ENCODE peak calls at places on chromosomes 1 and 21, in four cellular contexts. One of them, this sample, is unnamed.

GRCh38 chr1:215970406-215970805 is 403.3 kb downstream of the KCTD3 start:
- DNase-seq in sigmoid colon: no peak
- DNase-seq in esophagus muscularis mucosa: no peak
- DNase-seq in tibial nerve: no peak
- DNase-seq in this sample: no peak

GRCh38 chr1:29460211-29460610 is 223.9 kb downstream of the PTPRU start:
- DNase-seq in sigmoid colon: no peak
- DNase-seq in tibial nerve: no peak
- DNase-seq in esophagus muscularis mucosa: no peak
- DNase-seq in this sample: peak

GRCh38 chr1:244918422-244919319 is 54.3 kb upstream of the HNRNPU start:
- DNase-seq in esophagus muscularis mucosa: no peak
- DNase-seq in tibial nerve: no peak
- DNase-seq in sigmoid colon: peak
- DNase-seq in this sample: peak

GRCh38 chr1:114215426-114215825 is 61.8 kb upstream of the SYT6 start:
- DNase-seq in esophagus muscularis mucosa: no peak
- DNase-seq in tibial nerve: no peak
- DNase-seq in sigmoid colon: no peak
- DNase-seq in this sample: no peak

GRCh38 chr1:15712158-15712557 is 23.9 kb upstream of the SLC25A34 start:
- DNase-seq in sigmoid colon: no peak
- DNase-seq in tibial nerve: no peak
- DNase-seq in esophagus muscularis mucosa: no peak
- DNase-seq in this sample: no peak

GRCh38 chr1:40980453-40981121 is 1.1 kb downstream of the CTPS1 start:
- DNase-seq in esophagus muscularis mucosa: no peak
- DNase-seq in sigmoid colon: no peak
- DNase-seq in tibial nerve: no peak
- DNase-seq in this sample: peak

GRCh38 chr1:12275370-12275769 is 45.5 kb downstream of the VPS13D start:
- DNase-seq in sigmoid colon: no peak
- DNase-seq in tibial nerve: peak
- DNase-seq in esophagus muscularis mucosa: no peak
- DNase-seq in this sample: no peak

GRCh38 chr1:185644531-185644930 is 89.7 kb upstream of the HMCN1 start:
- DNase-seq in sigmoid colon: no peak
- DNase-seq in esophagus muscularis mucosa: no peak
- DNase-seq in tibial nerve: no peak
- DNase-seq in this sample: no peak

GRCh38 chr1:27726173-27726793 is 522 bp downstream of the FAM76A start:
- DNase-seq in sigmoid colon: peak
- DNase-seq in esophagus muscularis mucosa: no peak
- DNase-seq in tibial nerve: peak
- DNase-seq in this sample: peak

GRCh38 chr1:33928256-33928655 is 64.4 kb downstream of the HMGB4 start:
- DNase-seq in tibial nerve: no peak
- DNase-seq in esophagus muscularis mucosa: no peak
- DNase-seq in sigmoid colon: no peak
- DNase-seq in this sample: no peak

GRCh38 chr1:53376041-53376461 is 48.2 kb upstream of the LRP8 start:
- DNase-seq in esophagus muscularis mucosa: peak
- DNase-seq in tibial nerve: no peak
- DNase-seq in sigmoid colon: no peak
- DNase-seq in this sample: no peak

GRCh38 chr1:83029916-83030315 is 969.0 kb downstream of the TTLL7 start:
- DNase-seq in tibial nerve: no peak
- DNase-seq in sigmoid colon: no peak
- DNase-seq in esophagus muscularis mucosa: no peak
- DNase-seq in this sample: no peak

GRCh38 chr21:38267991-38268858 is 11.4 kb downstream of the KCNJ15 start:
- DNase-seq in tibial nerve: no peak
- DNase-seq in sigmoid colon: no peak
- DNase-seq in esophagus muscularis mucosa: no peak
- DNase-seq in this sample: no peak

GRCh38 chr1:15684468-15685283 is 556 bp downstream of the PLEKHM2 start:
- DNase-seq in tibial nerve: no peak
- DNase-seq in esophagus muscularis mucosa: no peak
- DNase-seq in sigmoid colon: peak
- DNase-seq in this sample: peak

GRCh38 chr1:23720256-23720995 is 22.8 kb upstream of the ELOA start:
- DNase-seq in sigmoid colon: no peak
- DNase-seq in esophagus muscularis mucosa: no peak
- DNase-seq in tibial nerve: no peak
- DNase-seq in this sample: no peak

GRCh38 chr1:37098196-37098595 is 63.9 kb upstream of the GRIK3 start:
- DNase-seq in esophagus muscularis mucosa: no peak
- DNase-seq in sigmoid colon: no peak
- DNase-seq in tibial nerve: no peak
- DNase-seq in this sample: no peak

GRCh38 chr1:19612516-19612915 is 31.6 kb upstream of the NBL1 start:
- DNase-seq in sigmoid colon: no peak
- DNase-seq in esophagus muscularis mucosa: no peak
- DNase-seq in tibial nerve: no peak
- DNase-seq in this sample: no peak

DNA sequence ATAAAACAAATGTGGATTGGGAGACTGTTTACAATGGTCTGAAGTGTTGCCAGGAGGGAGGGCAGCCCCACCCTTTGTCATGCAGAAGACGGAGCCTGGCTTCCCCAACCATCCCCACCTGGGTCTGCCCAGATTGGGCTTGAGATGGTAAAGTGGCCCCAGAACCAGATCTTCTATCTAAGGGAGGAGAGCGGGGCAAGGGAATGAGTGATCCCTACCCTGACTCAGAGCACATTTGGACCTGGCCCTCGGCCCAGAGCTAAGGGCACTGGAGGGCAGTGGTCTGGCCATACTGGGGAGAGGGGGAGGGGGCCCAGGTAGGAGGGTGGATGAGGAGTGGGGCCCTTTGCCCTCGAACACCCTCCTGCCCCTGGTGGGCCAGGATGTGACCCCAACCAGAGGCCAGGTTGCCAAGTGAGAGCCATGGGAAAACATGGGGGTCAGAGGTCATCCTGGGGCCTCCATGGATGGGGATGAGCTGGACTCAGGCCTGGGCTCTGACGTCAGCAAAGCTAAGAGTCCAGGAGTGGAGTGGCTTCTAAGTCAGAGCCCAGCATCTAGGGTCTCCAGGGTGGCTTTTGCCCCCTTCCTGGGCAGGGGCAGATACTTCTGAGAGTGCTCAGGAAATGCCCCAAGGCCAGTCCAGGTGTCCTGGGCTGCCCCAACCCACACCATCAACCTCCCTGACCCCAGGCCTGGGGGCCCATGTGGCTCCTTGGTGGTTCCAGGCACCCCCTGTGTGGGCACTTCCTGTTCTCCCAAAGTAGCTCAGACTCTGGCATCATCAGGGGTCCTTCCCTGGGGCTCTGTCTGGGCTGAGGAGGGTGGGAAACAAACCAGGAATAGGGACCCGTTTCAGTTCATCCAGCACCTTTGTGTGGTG is 1.6 kb upstream of the LEFTY1 start:
- DNase-seq in sigmoid colon: no peak
- DNase-seq in esophagus muscularis mucosa: no peak
- DNase-seq in tibial nerve: no peak
- DNase-seq in this sample: no peak
- TF ChIP-seq EP300 in sigmoid colon: no peak
- TF ChIP-seq EP300 in esophagus muscularis mucosa: no peak
- TF ChIP-seq EP300 in tibial nerve: no peak
- TF ChIP-seq EP300 in this sample: no peak

GRCh38 chr1:87598429-87598828 is 269.7 kb downstream of the LMO4 start:
- DNase-seq in sigmoid colon: no peak
- DNase-seq in tibial nerve: no peak
- DNase-seq in esophagus muscularis mucosa: no peak
- DNase-seq in this sample: no peak
- TF ChIP-seq CTCF in sigmoid colon: no peak
- TF ChIP-seq CTCF in tibial nerve: no peak
- TF ChIP-seq CTCF in esophagus muscularis mucosa: no peak
- TF ChIP-seq CTCF in this sample: no peak

DNA sequence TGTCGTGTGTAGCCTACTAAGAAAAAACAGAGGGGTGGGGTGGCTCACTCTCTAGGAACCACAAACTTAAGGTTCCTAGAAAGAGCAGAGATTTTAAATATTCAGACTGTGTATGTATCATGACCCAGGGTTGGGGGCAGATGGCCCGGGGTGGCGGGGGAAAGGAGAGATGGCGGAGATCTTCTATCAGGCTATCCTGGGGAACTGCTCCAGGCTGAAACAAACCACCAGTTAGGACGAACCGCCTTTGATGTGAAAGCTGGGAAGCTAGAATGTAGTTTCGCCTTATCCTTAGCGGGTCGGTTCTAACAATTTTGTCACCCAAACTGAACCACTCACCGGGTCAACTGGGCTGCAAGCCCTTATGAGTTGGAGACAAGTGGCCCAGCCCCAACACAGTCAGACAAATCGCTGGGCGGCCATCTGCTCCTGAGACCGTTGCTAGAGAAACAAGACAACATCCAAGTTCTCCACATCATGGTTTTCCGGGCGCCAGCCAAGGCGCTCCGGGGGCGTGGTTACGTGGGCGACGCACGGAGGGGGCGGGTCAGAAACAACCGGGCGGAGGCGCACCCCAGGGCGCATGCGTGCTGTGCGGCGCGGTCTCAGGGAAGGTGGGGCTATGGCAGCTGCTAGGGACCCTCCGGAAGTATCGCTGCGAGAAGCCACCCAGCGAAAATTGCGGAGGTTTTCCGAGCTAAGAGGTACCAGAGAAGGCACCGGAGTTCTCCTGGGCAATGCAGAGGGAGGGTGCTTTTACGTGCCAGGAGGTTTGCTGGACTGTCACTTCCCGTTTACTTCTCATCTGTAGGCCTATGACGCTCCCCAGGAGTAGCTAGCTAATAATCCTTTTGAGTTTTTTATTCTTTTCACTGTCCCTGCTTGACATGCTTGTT is at the start of the genes FPGT and LRRIQ3:
- DNase-seq in esophagus muscularis mucosa: peak
- DNase-seq in tibial nerve: peak
- DNase-seq in sigmoid colon: peak
- DNase-seq in this sample: peak
- TF ChIP-seq POLR2A in esophagus muscularis mucosa: peak
- TF ChIP-seq POLR2A in tibial nerve: peak
- TF ChIP-seq POLR2A in sigmoid colon: peak
- TF ChIP-seq POLR2A in this sample: peak

GRCh38 chr21:15472108-15472507 is 257.7 kb upstream of the USP25 start:
- DNase-seq in sigmoid colon: no peak
- DNase-seq in esophagus muscularis mucosa: no peak
- DNase-seq in tibial nerve: no peak
- DNase-seq in this sample: no peak
- TF ChIP-seq EP300 in sigmoid colon: no peak
- TF ChIP-seq EP300 in esophagus muscularis mucosa: no peak
- TF ChIP-seq EP300 in tibial nerve: no peak
- TF ChIP-seq EP300 in this sample: no peak

GRCh38 chr1:220544901-220545303 is 17.0 kb downstream of the MARK1 start:
- DNase-seq in tibial nerve: no peak
- DNase-seq in sigmoid colon: no peak
- DNase-seq in esophagus muscularis mucosa: no peak
- DNase-seq in this sample: no peak
- TF ChIP-seq CTCF in tibial nerve: no peak
- TF ChIP-seq CTCF in sigmoid colon: no peak
- TF ChIP-seq CTCF in esophagus muscularis mucosa: no peak
- TF ChIP-seq CTCF in this sample: no peak

GRCh38 chr1:150550222-150551048 is 1.2 kb downstream of the ADAMTSL4 start:
- DNase-seq in tibial nerve: no peak
- DNase-seq in sigmoid colon: peak
- DNase-seq in esophagus muscularis mucosa: no peak
- DNase-seq in this sample: no peak
- TF ChIP-seq POLR2A in tibial nerve: no peak
- TF ChIP-seq POLR2A in sigmoid colon: no peak
- TF ChIP-seq POLR2A in esophagus muscularis mucosa: no peak
- TF ChIP-seq POLR2A in this sample: no peak

This sample was measured in upper lobe of left lung.